ENCODE peak calls at places on chromosomes 11 and 22, in nine cellular contexts. H, G, Y, O, Q, J, S, N and X are unnamed samples.

GRCh38 chr11:79561496-79561895 is 120.7 kb upstream of the TENM4 start:
- DNase-seq in H (no peak), G (no peak), Y (no peak), O (no peak), Q (no peak), J (no peak), S (no peak), N (no peak), X (no peak)

GRCh38 chr11:44568358-44568705 is 2.9 kb downstream of the CD82 start:
- DNase-seq in H (no peak), G (no peak), Y (no peak), O (no peak), Q (no peak), J (no peak), S (peak; percentile 10), N (no peak), X (no peak)

GRCh38 chr22:19177164-19178064 is 1.1 kb downstream of the SLC25A1 start:
- DNase-seq in H (no peak), G (no peak), Y (no peak), O (no peak), Q (no peak), J (no peak), S (peak; percentile 79), N (no peak), X (no peak)

GRCh38 chr11:100727410-100727809 is 40.3 kb downstream of the ARHGAP42 start:
- DNase-seq in H (peak; percentile 52), G (no peak), Y (no peak), O (no peak), Q (no peak), J (no peak), S (no peak), N (no peak), X (no peak)

GRCh38 chr22:46686221-46686872 is 51.7 kb downstream of the CERK start:
- DNase-seq in H (peak; percentile 62), G (no peak), Y (no peak), O (no peak), Q (no peak), J (no peak), S (no peak), N (no peak), X (no peak)

GRCh38 chr11:60629399-60629798 is 70.0 kb upstream of the MS4A8 start:
- DNase-seq in H (no peak), G (no peak), Y (no peak), O (no peak), Q (no peak), J (no peak), S (no peak), N (no peak), X (no peak)

GRCh38 chr22:36397081-36397766 is 9.5 kb upstream of the MYH9 start:
- DNase-seq in H (no peak), G (no peak), Y (no peak), O (no peak), Q (no peak), J (peak; percentile 21), S (peak; percentile 59), N (no peak), X (no peak)

GRCh38 chr11:26792956-26793355 is 71.1 kb upstream of the SLC5A12 start:
- DNase-seq in H (no peak), G (no peak), Y (no peak), O (no peak), Q (no peak), J (no peak), S (no peak), N (no peak), X (no peak)

GRCh38 chr11:61974766-61975631 is 7.6 kb upstream of the FTH1 start:
- DNase-seq in H (no peak), G (no peak), Y (no peak), O (no peak), Q (peak; percentile 81), J (no peak), S (peak; percentile 19), N (no peak), X (no peak)

GRCh38 chr11:115848080-115848479 is 343.9 kb upstream of the CADM1 start:
- DNase-seq in H (no peak), G (no peak), Y (no peak), O (no peak), Q (no peak), J (no peak), S (peak; percentile 21), N (no peak), X (no peak)

GRCh38 chr11:118318112-118319030 is 13.8 kb downstream of the CD3E start:
- DNase-seq in H (no peak), G (no peak), Y (no peak), O (no peak), Q (no peak), J (no peak), S (no peak), N (no peak), X (no peak)

GRCh38 chr22:31969789-31970489 is 25.6 kb downstream of the YWHAH start:
- DNase-seq in H (peak; percentile 29), G (peak; percentile 57), Y (peak; percentile 55), O (peak; percentile 16), Q (peak; percentile 74), J (peak; percentile 73), S (peak; percentile 92), N (peak; percentile 47), X (peak; percentile 38)

GRCh38 chr22:17552737-17553136 is 10.6 kb upstream of the SLC25A18 start:
- DNase-seq in H (peak; percentile 51), G (no peak), Y (no peak), O (no peak), Q (no peak), J (no peak), S (no peak), N (no peak), X (no peak)

GRCh38 chr22:40487663-40488249 is 117.4 kb downstream of the SGSM3 start:
- DNase-seq in H (no peak), G (no peak), Y (no peak), O (no peak), Q (no peak), J (no peak), S (peak; percentile 54), N (no peak), X (no peak)

GRCh38 chr11:94880216-94880615 is 93.1 kb downstream of the CWC15 start:
- DNase-seq in H (no peak), G (no peak), Y (no peak), O (no peak), Q (no peak), J (peak; percentile 76), S (no peak), N (no peak), X (no peak)